ENCODE peak calls at places on chromosomes 5 and 9, in six cellular contexts. Z, W, I, S, G and Y are unnamed samples.
A peak's percentile ranks its signal among the peaks of the same experiment; 100 is the strongest.

GRCh38 chr5:126594676-126595485 is at the start of gene ALDH7A1:
- DNase-seq in Z (peak; percentile 93), W (peak; percentile 88), I (peak; percentile 85), S (peak; percentile 90), G (peak; percentile 25), Y (peak; percentile 94)

GRCh38 chr9:69571032-69571431 is 101.1 kb downstream of the APBA1 start:
- DNase-seq in Z (no peak), W (no peak), I (no peak), S (peak; percentile 42), G (no peak), Y (no peak)

GRCh38 chr9:85702191-85702590 is 39.6 kb downstream of the AGTPBP1 start:
- DNase-seq in Z (no peak), W (no peak), I (no peak), S (no peak), G (no peak), Y (no peak)

GRCh38 chr9:124079176-124079925 is 67.8 kb downstream of the LHX2 start:
- DNase-seq in Z (no peak), W (peak; percentile 40), I (no peak), S (peak; percentile 54), G (no peak), Y (no peak)

GRCh38 chr5:139635191-139635590 is 13.0 kb upstream of the CXXC5 start:
- DNase-seq in Z (no peak), W (no peak), I (no peak), S (no peak), G (no peak), Y (no peak)

GRCh38 chr5:168434746-168435321 is 51.4 kb upstream of the RARS1 start:
- DNase-seq in Z (no peak), W (peak; percentile 75), I (no peak), S (peak; percentile 71), G (no peak), Y (no peak)

GRCh38 chr5:120599576-120599975 is 135.5 kb downstream of the PRR16 start:
- DNase-seq in Z (no peak), W (peak; percentile 89), I (no peak), S (peak; percentile 78), G (no peak), Y (no peak)

GRCh38 chr9:133433351-133433843 is 11.2 kb downstream of the ADAMTS13 start:
- DNase-seq in Z (no peak), W (no peak), I (no peak), S (no peak), G (no peak), Y (no peak)

GRCh38 chr5:32317056-32317455 is 4.3 kb upstream of the MTMR12 start:
- DNase-seq in Z (no peak), W (no peak), I (no peak), S (no peak), G (no peak), Y (no peak)

GRCh38 chr9:99050292-99050911 is 54.5 kb upstream of the TGFBR1 start:
- DNase-seq in Z (no peak), W (peak; percentile 68), I (no peak), S (peak; percentile 58), G (no peak), Y (no peak)

GRCh38 chr9:2623866-2624682 is 2.5 kb downstream of the VLDLR start:
- DNase-seq in Z (no peak), W (no peak), I (no peak), S (no peak), G (no peak), Y (no peak)

GRCh38 chr9:137437691-137438590 is 3.2 kb downstream of the ENTPD8 start:
- DNase-seq in Z (no peak), W (no peak), I (no peak), S (no peak), G (no peak), Y (no peak)

GRCh38 chr9:37174247-37174646 is 53.9 kb downstream of the ZCCHC7 start:
- DNase-seq in Z (no peak), W (peak; percentile 36), I (no peak), S (peak; percentile 57), G (no peak), Y (no peak)

GRCh38 chr5:111635151-111635945 is 121.6 kb downstream of the NREP start:
- DNase-seq in Z (no peak), W (peak; percentile 11), I (peak; percentile 49), S (no peak), G (no peak), Y (no peak)

GRCh38 chr5:173290477-173291131 is 37.6 kb downstream of the STC2 start:
- DNase-seq in Z (no peak), W (no peak), I (no peak), S (no peak), G (no peak), Y (peak; percentile 38)

GRCh38 chr5:173201636-173202265 is 33.3 kb downstream of the NKX2-5 start:
- DNase-seq in Z (no peak), W (peak; percentile 83), I (no peak), S (peak; percentile 70), G (no peak), Y (no peak)